ENCODE peak calls at places on chromosomes 1 and 21, in ten cellular contexts. One of them, this sample, is unnamed.

GRCh38 chr1:230191079-230191478 is 124.0 kb downstream of the GALNT2 start:
- DNase-seq in fibroblast of lung: peak
- DNase-seq in HFFc6: peak
- DNase-seq in lower lobe of right lung: no peak
- DNase-seq in OCI-LY7: no peak
- DNase-seq in IMR-90: peak
- DNase-seq in prostate gland: peak
- DNase-seq in A549: no peak
- DNase-seq in choroid plexus epithelial cell: peak
- DNase-seq in endothelial cell: no peak
- DNase-seq in this sample: peak

GRCh38 chr1:175512637-175513412 is 230.6 kb downstream of the TNR start:
- DNase-seq in fibroblast of lung: no peak
- DNase-seq in HFFc6: no peak
- DNase-seq in lower lobe of right lung: no peak
- DNase-seq in OCI-LY7: no peak
- DNase-seq in IMR-90: no peak
- DNase-seq in prostate gland: no peak
- DNase-seq in A549: no peak
- DNase-seq in choroid plexus epithelial cell: no peak
- DNase-seq in endothelial cell: no peak
- DNase-seq in this sample: no peak

GRCh38 chr1:69737527-69738176 is 169.9 kb downstream of the LRRC7 start:
- DNase-seq in fibroblast of lung: peak
- DNase-seq in HFFc6: peak
- DNase-seq in lower lobe of right lung: no peak
- DNase-seq in OCI-LY7: peak
- DNase-seq in IMR-90: peak
- DNase-seq in prostate gland: peak
- DNase-seq in A549: peak
- DNase-seq in choroid plexus epithelial cell: peak
- DNase-seq in endothelial cell: peak
- DNase-seq in this sample: no peak

GRCh38 chr21:40136571-40136970 is 269.3 kb downstream of the PCP4 start:
- DNase-seq in fibroblast of lung: no peak
- DNase-seq in HFFc6: no peak
- DNase-seq in lower lobe of right lung: no peak
- DNase-seq in OCI-LY7: no peak
- DNase-seq in IMR-90: no peak
- DNase-seq in prostate gland: no peak
- DNase-seq in A549: no peak
- DNase-seq in choroid plexus epithelial cell: no peak
- DNase-seq in endothelial cell: no peak
- DNase-seq in this sample: no peak

GRCh38 chr1:27724961-27725373 is 794 bp upstream of the FAM76A start:
- DNase-seq in fibroblast of lung: peak
- DNase-seq in HFFc6: no peak
- DNase-seq in lower lobe of right lung: peak
- DNase-seq in OCI-LY7: peak
- DNase-seq in IMR-90: no peak
- DNase-seq in prostate gland: peak
- DNase-seq in A549: no peak
- DNase-seq in choroid plexus epithelial cell: peak
- DNase-seq in endothelial cell: no peak
- DNase-seq in this sample: no peak

GRCh38 chr1:146032613-146033219 is 11.2 kb upstream of the HJV start:
- DNase-seq in fibroblast of lung: peak
- DNase-seq in HFFc6: peak
- DNase-seq in lower lobe of right lung: no peak
- DNase-seq in OCI-LY7: peak
- DNase-seq in IMR-90: peak
- DNase-seq in prostate gland: no peak
- DNase-seq in A549: peak
- DNase-seq in choroid plexus epithelial cell: peak
- DNase-seq in endothelial cell: no peak
- DNase-seq in this sample: no peak

GRCh38 chr1:108533351-108534083 is 26.4 kb upstream of the EEIG2 start:
- DNase-seq in fibroblast of lung: no peak
- DNase-seq in HFFc6: no peak
- DNase-seq in lower lobe of right lung: peak
- DNase-seq in OCI-LY7: no peak
- DNase-seq in IMR-90: no peak
- DNase-seq in prostate gland: peak
- DNase-seq in A549: no peak
- DNase-seq in choroid plexus epithelial cell: no peak
- DNase-seq in endothelial cell: no peak
- DNase-seq in this sample: no peak

GRCh38 chr21:36949171-36950141 is 17.0 kb downstream of the HLCS start:
- DNase-seq in fibroblast of lung: no peak
- DNase-seq in HFFc6: no peak
- DNase-seq in lower lobe of right lung: no peak
- DNase-seq in OCI-LY7: no peak
- DNase-seq in IMR-90: no peak
- DNase-seq in prostate gland: no peak
- DNase-seq in A549: no peak
- DNase-seq in choroid plexus epithelial cell: no peak
- DNase-seq in endothelial cell: no peak
- DNase-seq in this sample: no peak

GRCh38 chr21:26626187-26626586 is 53.1 kb upstream of the CYYR1 start:
- DNase-seq in fibroblast of lung: no peak
- DNase-seq in HFFc6: no peak
- DNase-seq in lower lobe of right lung: no peak
- DNase-seq in OCI-LY7: no peak
- DNase-seq in IMR-90: no peak
- DNase-seq in prostate gland: no peak
- DNase-seq in A549: no peak
- DNase-seq in choroid plexus epithelial cell: no peak
- DNase-seq in endothelial cell: no peak
- DNase-seq in this sample: no peak

GRCh38 chr1:168405931-168406330 is 125.3 kb downstream of the TBX19 start:
- DNase-seq in fibroblast of lung: no peak
- DNase-seq in HFFc6: no peak
- DNase-seq in lower lobe of right lung: no peak
- DNase-seq in OCI-LY7: no peak
- DNase-seq in IMR-90: no peak
- DNase-seq in prostate gland: no peak
- DNase-seq in A549: no peak
- DNase-seq in choroid plexus epithelial cell: no peak
- DNase-seq in endothelial cell: no peak
- DNase-seq in this sample: no peak

GRCh38 chr1:8790987-8791386 is 26.5 kb downstream of the RERE start:
- DNase-seq in fibroblast of lung: no peak
- DNase-seq in HFFc6: no peak
- DNase-seq in lower lobe of right lung: no peak
- DNase-seq in OCI-LY7: no peak
- DNase-seq in IMR-90: no peak
- DNase-seq in prostate gland: no peak
- DNase-seq in A549: no peak
- DNase-seq in choroid plexus epithelial cell: no peak
- DNase-seq in endothelial cell: no peak
- DNase-seq in this sample: no peak

DNA sequence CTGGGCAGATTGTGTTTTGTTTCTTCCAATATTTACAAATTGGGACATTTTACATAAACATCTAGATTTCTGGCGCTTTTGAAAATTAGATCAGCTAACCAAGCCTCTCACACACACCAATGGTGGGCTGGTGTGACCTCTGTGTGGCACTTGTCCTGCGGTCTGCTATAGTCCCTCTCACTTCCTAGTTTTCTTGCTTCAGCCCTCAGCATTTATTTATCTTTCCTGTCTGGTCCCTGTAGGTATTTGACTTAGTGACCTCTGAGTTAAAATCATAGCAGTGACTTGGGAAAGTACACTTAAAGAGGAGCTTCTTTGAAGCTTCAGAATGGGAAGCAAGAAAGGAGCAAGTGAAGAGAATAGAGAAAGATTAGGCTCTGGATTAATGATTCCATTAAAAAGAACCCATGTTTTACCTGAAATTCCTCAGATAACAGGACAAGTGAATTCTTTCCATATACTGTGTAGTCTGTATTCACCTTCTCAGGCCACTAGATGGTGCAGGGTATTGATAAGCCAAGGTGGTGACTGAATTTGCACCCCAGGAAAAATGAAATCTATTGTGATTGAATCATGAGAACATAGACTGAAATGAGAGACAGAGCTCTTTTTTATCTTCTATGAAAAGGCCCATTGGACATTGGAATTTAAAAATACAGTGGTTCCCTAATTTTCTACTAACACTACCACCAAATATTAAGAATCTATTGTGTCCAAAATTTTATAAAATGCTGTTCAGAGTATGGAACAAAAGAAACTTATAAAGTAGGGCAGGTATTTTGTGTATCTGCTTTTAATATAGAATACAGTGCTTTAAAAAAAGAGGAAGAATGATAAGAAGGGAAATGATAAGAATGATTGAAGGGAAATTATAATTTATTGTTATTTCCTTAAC is 7.1 kb upstream of the DIPK1A start:
- DNase-seq in fibroblast of lung: peak
- DNase-seq in HFFc6: no peak
- DNase-seq in lower lobe of right lung: no peak
- DNase-seq in OCI-LY7: peak
- DNase-seq in IMR-90: no peak
- DNase-seq in prostate gland: no peak
- DNase-seq in A549: no peak
- DNase-seq in choroid plexus epithelial cell: peak
- DNase-seq in endothelial cell: no peak
- DNase-seq in this sample: no peak
- TF ChIP-seq CTCF in fibroblast of lung: peak
- TF ChIP-seq CTCF in HFFc6: peak
- TF ChIP-seq CTCF in lower lobe of right lung: peak
- TF ChIP-seq CTCF in OCI-LY7: peak
- TF ChIP-seq CTCF in IMR-90: peak
- TF ChIP-seq CTCF in prostate gland: no peak
- TF ChIP-seq CTCF in A549: peak
- TF ChIP-seq CTCF in choroid plexus epithelial cell: peak
- TF ChIP-seq CTCF in endothelial cell: peak
- TF ChIP-seq CTCF in this sample: peak

GRCh38 chr1:186987769-186988168 is 159.0 kb downstream of the PLA2G4A start:
- DNase-seq in fibroblast of lung: no peak
- DNase-seq in HFFc6: no peak
- DNase-seq in lower lobe of right lung: no peak
- DNase-seq in OCI-LY7: no peak
- DNase-seq in IMR-90: no peak
- DNase-seq in prostate gland: no peak
- DNase-seq in A549: no peak
- DNase-seq in choroid plexus epithelial cell: no peak
- DNase-seq in endothelial cell: no peak
- DNase-seq in this sample: no peak
- TF ChIP-seq CTCF in fibroblast of lung: no peak
- TF ChIP-seq CTCF in HFFc6: peak
- TF ChIP-seq CTCF in lower lobe of right lung: no peak
- TF ChIP-seq CTCF in OCI-LY7: no peak
- TF ChIP-seq CTCF in IMR-90: no peak
- TF ChIP-seq CTCF in prostate gland: no peak
- TF ChIP-seq CTCF in A549: no peak
- TF ChIP-seq CTCF in choroid plexus epithelial cell: peak
- TF ChIP-seq CTCF in endothelial cell: peak
- TF ChIP-seq CTCF in this sample: no peak

GRCh38 chr1:226310637-226311195 is 1.8 kb upstream of the LIN9 start:
- DNase-seq in fibroblast of lung: no peak
- DNase-seq in HFFc6: no peak
- DNase-seq in lower lobe of right lung: no peak
- DNase-seq in OCI-LY7: no peak
- DNase-seq in IMR-90: no peak
- DNase-seq in prostate gland: no peak
- DNase-seq in A549: no peak
- DNase-seq in choroid plexus epithelial cell: no peak
- DNase-seq in endothelial cell: no peak
- DNase-seq in this sample: no peak

GRCh38 chr1:226310123-226310540 is 1.2 kb upstream of the LIN9 start:
- DNase-seq in fibroblast of lung: no peak
- DNase-seq in HFFc6: no peak
- DNase-seq in lower lobe of right lung: no peak
- DNase-seq in OCI-LY7: peak
- DNase-seq in IMR-90: no peak
- DNase-seq in prostate gland: no peak
- DNase-seq in A549: no peak
- DNase-seq in choroid plexus epithelial cell: no peak
- DNase-seq in endothelial cell: no peak
- DNase-seq in this sample: no peak

GRCh38 chr1:226308723-226309397 is at the start of gene LIN9:
- DNase-seq in fibroblast of lung: peak
- DNase-seq in HFFc6: peak
- DNase-seq in lower lobe of right lung: peak
- DNase-seq in OCI-LY7: peak
- DNase-seq in IMR-90: peak
- DNase-seq in prostate gland: peak
- DNase-seq in A549: peak
- DNase-seq in choroid plexus epithelial cell: peak
- DNase-seq in endothelial cell: peak
- DNase-seq in this sample: peak

GRCh38 chr1:226308166-226308722 is 720 bp downstream of the LIN9 start:
- DNase-seq in fibroblast of lung: no peak
- DNase-seq in HFFc6: no peak
- DNase-seq in lower lobe of right lung: no peak
- DNase-seq in OCI-LY7: peak
- DNase-seq in IMR-90: no peak
- DNase-seq in prostate gland: peak
- DNase-seq in A549: peak
- DNase-seq in choroid plexus epithelial cell: no peak
- DNase-seq in endothelial cell: no peak
- DNase-seq in this sample: no peak

DNA sequence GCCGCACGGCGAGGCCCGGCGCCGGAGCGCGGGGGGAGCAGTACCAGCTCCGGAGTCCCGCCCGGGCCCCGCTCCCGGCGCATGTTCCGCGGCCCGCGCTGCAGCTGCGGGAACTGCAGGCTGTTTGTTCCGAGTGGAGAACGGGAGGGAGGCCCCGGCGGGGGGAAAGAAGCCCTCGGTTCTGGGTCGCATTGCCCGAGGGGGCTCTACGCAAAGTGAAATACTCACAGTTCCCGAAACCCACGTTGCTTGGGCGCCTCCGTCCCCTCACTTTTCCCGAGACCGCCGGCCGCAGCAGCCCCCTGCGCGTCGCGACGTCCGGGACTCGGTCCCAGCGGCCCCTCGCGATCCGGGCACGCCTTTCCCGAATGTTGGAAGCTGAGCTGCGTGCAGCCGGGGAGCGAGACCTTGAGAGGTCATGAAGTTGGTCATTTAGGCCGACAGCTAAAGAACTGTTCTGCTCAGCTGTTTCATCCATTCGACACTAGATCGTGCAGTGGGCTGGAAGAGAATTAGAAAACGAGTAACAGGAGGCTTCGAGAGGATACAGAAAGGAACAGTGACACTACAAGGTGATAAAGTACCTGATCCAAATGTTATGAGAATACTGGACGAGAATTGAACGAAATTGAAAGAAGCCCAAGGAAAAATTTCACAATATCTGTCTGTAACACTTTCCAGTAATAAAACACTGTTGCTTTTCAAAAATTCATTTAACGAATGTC is 596 bp upstream of the LIN9 start:
- DNase-seq in fibroblast of lung: peak
- DNase-seq in HFFc6: no peak
- DNase-seq in lower lobe of right lung: peak
- DNase-seq in OCI-LY7: peak
- DNase-seq in IMR-90: no peak
- DNase-seq in prostate gland: no peak
- DNase-seq in A549: peak
- DNase-seq in choroid plexus epithelial cell: peak
- DNase-seq in endothelial cell: no peak
- DNase-seq in this sample: no peak
- TF ChIP-seq CTCF in fibroblast of lung: peak
- TF ChIP-seq CTCF in HFFc6: no peak
- TF ChIP-seq CTCF in lower lobe of right lung: no peak
- TF ChIP-seq CTCF in OCI-LY7: no peak
- TF ChIP-seq CTCF in IMR-90: peak
- TF ChIP-seq CTCF in prostate gland: no peak
- TF ChIP-seq CTCF in A549: no peak
- TF ChIP-seq CTCF in choroid plexus epithelial cell: peak
- TF ChIP-seq CTCF in endothelial cell: no peak
- TF ChIP-seq CTCF in this sample: no peak

GRCh38 chr1:221979461-221980032 is 237.7 kb upstream of the DUSP10 start:
- DNase-seq in fibroblast of lung: no peak
- DNase-seq in HFFc6: no peak
- DNase-seq in lower lobe of right lung: no peak
- DNase-seq in OCI-LY7: no peak
- DNase-seq in IMR-90: no peak
- DNase-seq in prostate gland: no peak
- DNase-seq in A549: no peak
- DNase-seq in choroid plexus epithelial cell: peak
- DNase-seq in endothelial cell: no peak
- DNase-seq in this sample: no peak
- TF ChIP-seq CTCF in fibroblast of lung: no peak
- TF ChIP-seq CTCF in HFFc6: peak
- TF ChIP-seq CTCF in lower lobe of right lung: no peak
- TF ChIP-seq CTCF in OCI-LY7: peak
- TF ChIP-seq CTCF in IMR-90: peak
- TF ChIP-seq CTCF in prostate gland: no peak
- TF ChIP-seq CTCF in A549: peak
- TF ChIP-seq CTCF in choroid plexus epithelial cell: peak
- TF ChIP-seq CTCF in endothelial cell: peak
- TF ChIP-seq CTCF in this sample: no peak

This sample was measured in CD14-positive monocyte.